ENCODE peak calls at places on chromosomes 7 and 10, in four cellular contexts. X, I, Y and B are unnamed samples.

GRCh38 chr7:460374-461117 is 59.1 kb downstream of the PDGFA start:
- DNase-seq in X (no peak), I (no peak), Y (no peak), B (no peak)

GRCh38 chr7:136033413-136034031 is 56.4 kb upstream of the MTPN start:
- DNase-seq in X (peak; percentile 87), I (no peak), Y (no peak), B (no peak)

GRCh38 chr10:71290806-71291205 is 28.3 kb upstream of the SLC29A3 start:
- DNase-seq in X (no peak), I (no peak), Y (no peak), B (no peak)

GRCh38 chr7:16492513-16493062 is 27.1 kb upstream of the SOSTDC1 start:
- DNase-seq in X (peak; percentile 70), I (no peak), Y (no peak), B (no peak)

GRCh38 chr7:118080947-118081346 is 103.0 kb upstream of the LSM8 start:
- DNase-seq in X (peak; percentile 75), I (peak; percentile 52), Y (no peak), B (no peak)

GRCh38 chr7:84647797-84648762 is 453.5 kb upstream of the SEMA3A start:
- DNase-seq in X (no peak), I (no peak), Y (no peak), B (no peak)

GRCh38 chr7:75064291-75064690 is 9.3 kb downstream of the RCC1L start:
- DNase-seq in X (no peak), I (no peak), Y (no peak), B (no peak)

GRCh38 chr10:111233439-111233838 is 156.6 kb downstream of the ADRA2A start:
- DNase-seq in X (no peak), I (no peak), Y (no peak), B (no peak)

GRCh38 chr7:131302876-131303707 is 24.6 kb upstream of the MKLN1 start:
- DNase-seq in X (no peak), I (no peak), Y (no peak), B (no peak)

GRCh38 chr7:15498465-15498864 is 63.4 kb downstream of the AGMO start:
- DNase-seq in X (no peak), I (no peak), Y (no peak), B (no peak)

GRCh38 chr10:121185816-121186215 is 334.7 kb downstream of the WDR11 start:
- DNase-seq in X (no peak), I (no peak), Y (no peak), B (no peak)

GRCh38 chr7:22791204-22792158 is 31.2 kb downstream of the TOMM7 start:
- DNase-seq in X (no peak), I (no peak), Y (no peak), B (no peak)
- TF ChIP-seq SPI1 in X (no peak), I (no peak), Y (no peak), B (no peak)

GRCh38 chr7:41956276-41956675 is 253.4 kb upstream of the INHBA start:
- DNase-seq in X (no peak), I (no peak), Y (no peak), B (no peak)

GRCh38 chr7:41956712-41957111 is 253.8 kb upstream of the INHBA start:
- DNase-seq in X (no peak), I (no peak), Y (no peak), B (no peak)

GRCh38 chr7:41955475-41956243 is 252.8 kb upstream of the INHBA start:
- DNase-seq in X (peak; percentile 26), I (no peak), Y (peak; percentile 82), B (no peak)
- TF ChIP-seq POLR2AphosphoS5 in X (no peak), I (no peak), Y (peak; percentile 50), B (no peak)

GRCh38 chr7:77415822-77416620 is at the start of gene GSAP:
- DNase-seq in X (peak; percentile 23), I (no peak), Y (peak; percentile 11), B (peak; percentile 61)
- TF ChIP-seq SPI1 in X (no peak), I (no peak), Y (no peak), B (peak; percentile 31)

DNA sequence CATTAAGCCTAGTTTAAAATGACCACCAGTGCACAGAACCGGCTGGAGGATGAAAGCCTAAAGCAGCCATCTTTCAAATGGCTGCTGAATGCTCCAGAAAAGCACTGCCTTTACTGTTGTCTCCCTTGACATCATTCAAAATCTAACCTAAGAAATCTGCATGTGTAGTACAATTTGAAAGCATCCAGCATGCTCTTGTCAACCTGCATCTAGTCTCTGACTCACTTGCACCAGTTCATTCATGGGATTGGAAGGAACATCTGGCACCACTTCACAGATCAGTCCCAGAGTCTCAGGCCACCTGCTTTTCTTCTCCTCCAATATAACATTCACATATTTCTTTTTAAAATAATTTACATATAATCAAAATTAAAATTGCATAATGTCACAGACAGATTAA is 76.2 kb downstream of the RNF133 start:
- DNase-seq in X (no peak), I (no peak), Y (no peak), B (no peak)
- TF ChIP-seq POLR2AphosphoS5 in X (no peak), I (no peak), Y (no peak), B (no peak)

DNA sequence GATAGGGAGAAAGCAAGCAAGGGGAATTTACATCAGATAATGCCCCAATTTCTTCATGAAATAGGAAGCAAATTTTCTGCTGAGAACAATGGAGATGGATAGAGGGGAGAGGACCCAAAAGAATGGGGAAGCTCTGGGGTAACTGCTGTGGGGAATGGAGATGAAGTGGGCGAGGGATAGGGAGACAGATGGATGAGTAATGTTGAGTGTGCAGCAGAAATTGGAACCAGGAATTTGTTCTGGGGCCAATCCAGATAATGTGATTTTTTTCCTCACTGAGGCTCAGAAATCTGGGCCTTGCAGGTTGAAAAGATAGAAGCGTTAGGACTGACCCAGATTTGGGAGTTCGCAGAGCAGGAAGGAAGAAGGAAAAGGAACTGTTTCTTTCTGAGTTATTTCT is 24.4 kb upstream of the MRC1 start:
- DNase-seq in X (no peak), I (no peak), Y (no peak), B (no peak)
- TF ChIP-seq SPI1 in X (no peak), I (no peak), Y (no peak), B (no peak)